ENCODE peak calls at places on chromosomes 13 and 19, in four cellular contexts. One of them, this sample, is unnamed.

GRCh38 chr19:329876-330275 is 14.7 kb downstream of the MIER2 start:
- DNase-seq in colonic mucosa: no peak
- DNase-seq in fibroblast of the conjunctiva: no peak
- DNase-seq in globus pallidus: no peak
- DNase-seq in this sample: no peak

GRCh38 chr19:4015705-4016402 is 8.3 kb downstream of the PIAS4 start:
- DNase-seq in globus pallidus: no peak
- DNase-seq in colonic mucosa: no peak
- DNase-seq in fibroblast of the conjunctiva: no peak
- DNase-seq in this sample: no peak

GRCh38 chr19:4930664-4931063 is 21.4 kb downstream of the UHRF1 start:
- DNase-seq in fibroblast of the conjunctiva: no peak
- DNase-seq in globus pallidus: no peak
- DNase-seq in colonic mucosa: no peak
- DNase-seq in this sample: no peak

GRCh38 chr13:47100214-47100853 is 203.5 kb upstream of the HTR2A start:
- DNase-seq in globus pallidus: no peak
- DNase-seq in fibroblast of the conjunctiva: no peak
- DNase-seq in colonic mucosa: no peak
- DNase-seq in this sample: no peak

GRCh38 chr13:24153347-24153746 is 7.2 kb upstream of the SPATA13 start:
- DNase-seq in colonic mucosa: no peak
- DNase-seq in globus pallidus: no peak
- DNase-seq in fibroblast of the conjunctiva: no peak
- DNase-seq in this sample: no peak

GRCh38 chr13:57739791-57740190 is 108.2 kb downstream of the PCDH17 start:
- DNase-seq in globus pallidus: peak; percentile 20
- DNase-seq in fibroblast of the conjunctiva: no peak
- DNase-seq in colonic mucosa: no peak
- DNase-seq in this sample: no peak

GRCh38 chr13:48573213-48573612 is 40.3 kb upstream of the RCBTB2 start:
- DNase-seq in globus pallidus: no peak
- DNase-seq in colonic mucosa: no peak
- DNase-seq in fibroblast of the conjunctiva: no peak
- DNase-seq in this sample: no peak

GRCh38 chr19:39416152-39416551 is 3.7 kb downstream of the PLEKHG2 start:
- DNase-seq in fibroblast of the conjunctiva: no peak
- DNase-seq in colonic mucosa: no peak
- DNase-seq in globus pallidus: no peak
- DNase-seq in this sample: no peak

GRCh38 chr13:19782049-19782726 is 557 bp downstream of the PSPC1 start:
- DNase-seq in colonic mucosa: peak; percentile 46
- DNase-seq in fibroblast of the conjunctiva: no peak
- DNase-seq in globus pallidus: no peak
- DNase-seq in this sample: peak; percentile 60

GRCh38 chr19:30293051-30293785 is 79.0 kb upstream of the ZNF536 start:
- DNase-seq in globus pallidus: peak; percentile 90
- DNase-seq in colonic mucosa: no peak
- DNase-seq in fibroblast of the conjunctiva: no peak
- DNase-seq in this sample: no peak

GRCh38 chr19:13098291-13099072 is 4.2 kb downstream of the LYL1 start:
- DNase-seq in fibroblast of the conjunctiva: peak; percentile 20
- DNase-seq in globus pallidus: no peak
- DNase-seq in colonic mucosa: peak; percentile 58
- DNase-seq in this sample: no peak

GRCh38 chr13:29436291-29436690 is 159.2 kb downstream of the SLC7A1 start:
- DNase-seq in colonic mucosa: no peak
- DNase-seq in fibroblast of the conjunctiva: peak; percentile 36
- DNase-seq in globus pallidus: no peak
- DNase-seq in this sample: no peak

GRCh38 chr13:36858285-36858684 is 39.3 kb downstream of the RFXAP start:
- DNase-seq in fibroblast of the conjunctiva: peak; percentile 29
- DNase-seq in globus pallidus: peak; percentile 17
- DNase-seq in colonic mucosa: no peak
- DNase-seq in this sample: peak; percentile 78

GRCh38 chr13:37617162-37617561 is 18.6 kb upstream of the POSTN start:
- DNase-seq in fibroblast of the conjunctiva: peak; percentile 24
- DNase-seq in globus pallidus: no peak
- DNase-seq in colonic mucosa: no peak
- DNase-seq in this sample: no peak

GRCh38 chr19:10010247-10010691 is at the start of gene COL5A3:
- DNase-seq in fibroblast of the conjunctiva: peak; percentile 32
- DNase-seq in colonic mucosa: peak; percentile 60
- DNase-seq in globus pallidus: no peak
- DNase-seq in this sample: no peak